ENCODE peak calls at places on chromosome 11, in five cellular contexts. L is HepG2, U is HCT116, Z is GM12878, W is K562. D is an unnamed sample.

GRCh38 chr11:65442952-65443351 is 20.4 kb downstream of the NEAT1 start:
- DNase-seq in L (no peak), W (peak), U (no peak), Z (no peak), D (no peak)

GRCh38 chr11:106329273-106330018 is 252.0 kb downstream of the AASDHPPT start:
- DNase-seq in Z (no peak), U (no peak), L (no peak), W (no peak), D (no peak)

GRCh38 chr11:65611028-65611757 is 2.8 kb downstream of the MAP3K11 start:
- DNase-seq in Z (no peak), U (no peak), L (no peak), W (no peak), D (peak)

GRCh38 chr11:113014731-113015455 is 53.7 kb downstream of the NCAM1 start:
- DNase-seq in W (no peak), L (no peak), Z (no peak), U (no peak), D (peak)

GRCh38 chr11:46649180-46649738 is 31.9 kb downstream of the ATG13 start:
- DNase-seq in L (peak), U (no peak), W (no peak), Z (no peak), D (no peak)

GRCh38 chr11:2549080-2549479 is 104.3 kb downstream of the KCNQ1 start:
- DNase-seq in L (no peak), W (no peak), Z (no peak), U (no peak), D (no peak)

GRCh38 chr11:36622431-36623136 is 24.5 kb upstream of the RAG2 start:
- DNase-seq in W (peak), Z (no peak), L (peak), U (peak), D (peak)

GRCh38 chr11:10414659-10415058 is 40.4 kb upstream of the AMPD3 start:
- DNase-seq in U (no peak), Z (no peak), W (peak), L (no peak), D (peak)

GRCh38 chr11:36122715-36123114 is 166.5 kb downstream of the COMMD9 start:
- DNase-seq in U (no peak), W (no peak), Z (no peak), L (no peak), D (no peak)

GRCh38 chr11:125036933-125037332 is 26.2 kb upstream of the SLC37A2 start:
- DNase-seq in W (peak), Z (no peak), U (no peak), L (no peak), D (no peak)

GRCh38 chr11:9210224-9210921 is 54.8 kb downstream of the DENND5A start:
- DNase-seq in U (peak), L (no peak), W (no peak), Z (no peak), D (no peak)

GRCh38 chr11:125423247-125423849 is 72.7 kb downstream of the FEZ1 start:
- DNase-seq in L (peak), U (peak), Z (no peak), W (peak), D (peak)

GRCh38 chr11:116509566-116509965 is 263.2 kb downstream of the BUD13 start:
- DNase-seq in U (no peak), L (no peak), Z (no peak), W (no peak), D (no peak)

GRCh38 chr11:12531681-12532080 is 142.5 kb upstream of the TEAD1 start:
- DNase-seq in L (no peak), W (no peak), U (no peak), Z (no peak), D (no peak)

GRCh38 chr11:60718524-60719316 is 5.8 kb upstream of the MS4A18 start:
- DNase-seq in U (no peak), L (no peak), W (no peak), Z (no peak), D (no peak)

GRCh38 chr11:111976614-111977140 is 39.5 kb downstream of the DIXDC1 start:
- DNase-seq in Z (no peak), L (no peak), U (no peak), W (no peak), D (peak)

GRCh38 chr11:2436521-2437031 is 7.7 kb downstream of the TRPM5 start:
- DNase-seq in Z (no peak), L (no peak), U (no peak), W (no peak), D (no peak)

GRCh38 chr11:128759597-128759996 is 65.7 kb downstream of the FLI1 start:
- DNase-seq in L (no peak), U (no peak), W (no peak), Z (no peak), D (no peak)

GRCh38 chr11:65780770-65781151 is at the start of gene AP5B1:
- DNase-seq in L (peak), Z (no peak), W (peak), U (no peak), D (peak)

GRCh38 chr11:125167954-125168821 is 3.6 kb downstream of the PKNOX2 start:
- DNase-seq in L (no peak), U (no peak), W (no peak), Z (no peak), D (peak)

GRCh38 chr11:123429851-123430735 is at the start of gene GRAMD1B:
- DNase-seq in Z (no peak), L (no peak), W (no peak), U (no peak), D (peak)

GRCh38 chr11:123174196-123175183 is 20.6 kb downstream of the CLMP start:
- DNase-seq in L (no peak), W (no peak), Z (no peak), U (no peak), D (peak)

GRCh38 chr11:126332221-126332711 is 23.2 kb upstream of the ST3GAL4 start:
- DNase-seq in L (no peak), W (no peak), U (no peak), Z (no peak), D (no peak)

GRCh38 chr11:116707746-116708145 is 65.0 kb downstream of the BUD13 start:
- DNase-seq in L (no peak), Z (no peak), U (no peak), W (no peak), D (no peak)

GRCh38 chr11:118073554-118073953 is 3.3 kb upstream of the TMPRSS4 start:
- DNase-seq in U (no peak), Z (no peak), L (no peak), W (no peak), D (no peak)

GRCh38 chr11:62854013-62854824 is 14.8 kb upstream of the WDR74 start:
- DNase-seq in L (no peak), Z (no peak), U (no peak), W (peak), D (no peak)

GRCh38 chr11:86591631-86592030 is 80.8 kb downstream of the ME3 start:
- DNase-seq in Z (no peak), U (no peak), L (no peak), W (no peak), D (no peak)

GRCh38 chr11:130653838-130654601 is 205.6 kb downstream of the ADAMTS15 start:
- DNase-seq in U (no peak), L (no peak), Z (no peak), W (no peak), D (peak)

GRCh38 chr11:2769409-2769778 is 69.6 kb upstream of the KCNQ1OT1 start:
- DNase-seq in U (no peak), L (no peak), W (no peak), Z (no peak), D (no peak)

GRCh38 chr11:104946907-104947306 is 21.5 kb downstream of the CASP4 start:
- DNase-seq in U (peak), L (peak), Z (peak), W (peak), D (peak)

GRCh38 chr11:14075679-14076078 is 113.2 kb downstream of the SPON1 start:
- DNase-seq in L (no peak), U (no peak), Z (no peak), W (no peak), D (no peak)

GRCh38 chr11:10540546-10540914 is 457 bp downstream of the RNF141 start:
- DNase-seq in U (no peak), L (peak), W (peak), Z (no peak), D (peak)

GRCh38 chr11:72736452-72737069 is 15.6 kb downstream of the ARAP1 start:
- DNase-seq in W (peak), L (no peak), U (peak), Z (no peak), D (no peak)

GRCh38 chr11:34749666-34750659 is 129.1 kb downstream of the EHF start:
- DNase-seq in Z (no peak), U (no peak), L (no peak), W (no peak), D (no peak)

GRCh38 chr11:69925366-69926196 is 106.4 kb upstream of the FGF3 start:
- DNase-seq in U (no peak), L (no peak), W (no peak), Z (no peak), D (no peak)

GRCh38 chr11:827861-828167 is at the start of gene CRACR2B:
- DNase-seq in U (no peak), Z (no peak), W (peak), L (no peak), D (no peak)

GRCh38 chr11:826836-827145 is 928 bp upstream of the CRACR2B start:
- DNase-seq in W (peak), Z (no peak), U (no peak), L (no peak), D (no peak)

GRCh38 chr11:828501-829115 is 889 bp downstream of the CRACR2B start:
- DNase-seq in W (no peak), Z (no peak), L (no peak), U (no peak), D (no peak)

GRCh38 chr11:825366-826231 is 2.1 kb upstream of the CRACR2B start:
- DNase-seq in W (no peak), L (no peak), U (no peak), Z (no peak), D (no peak)

GRCh38 chr11:827146-827860 is 416 bp upstream of the CRACR2B start:
- DNase-seq in U (no peak), L (peak), Z (no peak), W (peak), D (peak)
- TF ChIP-seq EZH2 in U (no peak), L (no peak), Z (no peak), W (no peak), D (no peak)

GRCh38 chr11:79026803-79027445 is 413.9 kb downstream of the TENM4 start:
- DNase-seq in W (no peak), U (no peak), L (no peak), Z (no peak), D (no peak)
- TF ChIP-seq REST in W (no peak), U (no peak), L (no peak), Z (no peak), D (no peak)

DNA sequence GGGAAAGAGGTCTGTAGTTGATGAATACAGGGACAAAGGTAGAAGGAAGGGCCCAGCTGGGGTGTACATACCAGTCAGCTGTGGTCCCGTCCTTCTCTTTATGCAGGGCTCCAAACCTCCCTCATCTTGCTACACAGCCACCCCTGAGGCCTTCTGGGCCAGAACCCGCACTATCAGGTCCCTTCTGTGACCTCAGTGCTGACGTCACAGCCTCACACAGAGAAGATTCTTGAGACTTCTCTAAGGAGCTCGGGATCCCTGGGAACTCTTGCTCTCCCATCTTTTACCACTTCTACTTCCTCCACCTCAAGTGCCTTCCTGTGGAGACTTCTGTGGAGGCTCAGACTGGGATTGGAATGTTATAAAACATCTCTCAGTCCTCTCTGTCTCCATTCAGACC is at the start of gene UBQLN3:
- DNase-seq in Z (no peak), W (no peak), L (no peak), U (no peak), D (no peak)
- TF ChIP-seq EZH2 in Z (no peak), W (no peak), L (no peak), U (no peak), D (no peak)

GRCh38 chr11:17608830-17609229 is 61.8 kb downstream of the OTOG start:
- DNase-seq in Z (no peak), L (no peak), W (no peak), U (no peak), D (no peak)

GRCh38 chr11:17607083-17607429 is 60.0 kb downstream of the OTOG start:
- DNase-seq in L (no peak), W (no peak), U (no peak), Z (no peak), D (no peak)

GRCh38 chr11:17609536-17610401 is 62.7 kb downstream of the OTOG start:
- DNase-seq in L (no peak), Z (no peak), U (no peak), W (no peak), D (no peak)

GRCh38 chr11:17606206-17607082 is 59.4 kb downstream of the OTOG start:
- DNase-seq in W (peak), L (no peak), U (no peak), Z (no peak), D (no peak)

DNA sequence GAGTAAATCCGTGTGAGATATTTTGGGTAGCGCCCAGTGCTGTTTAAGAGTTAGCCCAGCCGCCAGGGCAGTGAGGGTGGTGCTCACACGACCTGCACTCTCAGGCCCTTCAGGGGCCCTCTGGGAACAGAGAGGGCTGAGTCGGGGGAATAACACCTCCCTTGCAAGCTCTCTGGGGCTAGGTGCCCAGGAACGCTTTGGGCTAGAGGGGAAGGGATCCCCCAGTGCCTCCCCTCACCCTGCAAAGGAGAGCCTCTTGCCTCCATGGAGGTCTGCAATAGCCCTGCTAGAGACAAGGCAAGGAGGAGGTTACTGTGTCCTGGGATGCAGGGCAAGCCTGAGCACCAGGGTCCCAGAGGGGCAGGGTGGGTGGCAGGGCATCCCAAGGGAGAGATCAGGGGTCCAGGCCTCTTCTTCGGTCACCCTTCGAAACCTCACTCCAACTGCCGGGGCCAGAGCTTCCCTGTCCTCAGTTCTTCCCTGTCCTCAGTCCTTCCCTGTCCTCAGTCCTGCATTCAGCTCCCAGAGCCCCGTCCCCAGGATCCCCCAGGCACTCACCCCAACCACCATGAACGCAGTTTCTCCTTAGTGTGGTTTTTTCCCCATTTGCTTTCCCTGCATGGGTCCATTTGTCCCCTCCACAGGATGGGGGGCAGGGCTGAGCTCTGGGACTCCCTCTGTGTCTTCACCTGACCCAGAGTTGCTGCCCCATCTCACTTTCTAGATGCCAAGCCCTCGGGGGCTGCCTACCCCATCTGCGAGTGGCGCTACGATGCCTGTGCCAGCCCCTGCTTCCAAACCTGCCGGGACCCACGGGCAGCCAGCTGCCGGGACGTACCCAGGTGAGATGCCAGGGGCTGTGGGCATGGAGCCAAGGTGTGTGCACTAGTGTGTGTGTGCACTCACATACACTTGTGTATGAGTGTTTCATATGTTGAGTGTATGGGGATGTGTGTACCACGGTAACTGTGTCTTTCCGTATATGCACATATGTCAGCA is 60.8 kb downstream of the OTOG start:
- DNase-seq in W (no peak), L (no peak), U (no peak), Z (no peak), D (no peak)
- TF ChIP-seq REST in W (no peak), L (no peak), U (no peak), Z (no peak), D (no peak)

GRCh38 chr11:20599424-20600346 is at the start of gene SLC6A5:
- DNase-seq in Z (no peak), U (no peak), L (peak), W (peak), D (peak)
- TF ChIP-seq EZH2 in Z (no peak), U (no peak), L (peak), W (no peak), D (peak)

DNA sequence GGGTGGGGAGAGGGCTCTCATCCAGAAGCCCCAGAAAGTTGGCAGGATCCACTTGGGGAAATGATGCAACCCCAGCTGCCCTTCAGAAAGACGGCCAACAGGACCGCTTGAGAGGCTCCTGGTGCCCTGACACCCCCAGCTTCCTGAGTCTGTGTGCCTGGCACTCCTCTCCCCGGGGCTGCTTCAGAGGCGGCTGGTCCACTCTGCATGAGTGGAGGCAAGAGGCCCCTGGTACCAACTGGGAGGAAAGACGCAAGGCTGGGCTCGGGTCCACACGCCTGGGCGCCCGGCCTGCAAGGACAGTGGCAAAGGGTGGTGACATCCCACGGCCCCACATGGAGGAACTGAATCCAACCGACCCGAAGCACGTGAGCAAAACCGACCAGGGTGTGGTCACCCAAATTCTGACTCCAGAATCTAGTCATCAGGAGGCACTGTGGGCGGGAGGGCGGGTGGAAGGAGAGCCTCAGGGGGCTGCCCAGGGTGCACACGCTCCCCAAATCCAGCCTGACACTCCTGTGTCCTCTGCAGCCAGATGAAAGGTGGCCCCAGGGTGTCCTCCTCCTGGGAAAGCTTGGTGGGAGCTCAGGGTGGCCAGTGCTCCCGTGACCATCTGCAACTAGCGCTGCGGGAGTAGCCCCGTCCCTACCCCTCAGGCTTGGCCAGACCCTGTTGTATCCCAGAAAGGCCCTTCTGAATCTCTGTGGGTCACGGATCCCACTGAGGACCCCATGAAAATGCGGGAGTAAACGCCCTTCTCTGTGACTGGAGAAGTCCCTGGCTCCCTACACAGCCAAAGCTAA is 3.7 kb downstream of the RNH1 start:
- DNase-seq in U (no peak), W (peak), Z (peak), L (no peak), D (no peak)
- TF ChIP-seq REST in U (no peak), W (no peak), Z (no peak), L (no peak), D (no peak)

DNA sequence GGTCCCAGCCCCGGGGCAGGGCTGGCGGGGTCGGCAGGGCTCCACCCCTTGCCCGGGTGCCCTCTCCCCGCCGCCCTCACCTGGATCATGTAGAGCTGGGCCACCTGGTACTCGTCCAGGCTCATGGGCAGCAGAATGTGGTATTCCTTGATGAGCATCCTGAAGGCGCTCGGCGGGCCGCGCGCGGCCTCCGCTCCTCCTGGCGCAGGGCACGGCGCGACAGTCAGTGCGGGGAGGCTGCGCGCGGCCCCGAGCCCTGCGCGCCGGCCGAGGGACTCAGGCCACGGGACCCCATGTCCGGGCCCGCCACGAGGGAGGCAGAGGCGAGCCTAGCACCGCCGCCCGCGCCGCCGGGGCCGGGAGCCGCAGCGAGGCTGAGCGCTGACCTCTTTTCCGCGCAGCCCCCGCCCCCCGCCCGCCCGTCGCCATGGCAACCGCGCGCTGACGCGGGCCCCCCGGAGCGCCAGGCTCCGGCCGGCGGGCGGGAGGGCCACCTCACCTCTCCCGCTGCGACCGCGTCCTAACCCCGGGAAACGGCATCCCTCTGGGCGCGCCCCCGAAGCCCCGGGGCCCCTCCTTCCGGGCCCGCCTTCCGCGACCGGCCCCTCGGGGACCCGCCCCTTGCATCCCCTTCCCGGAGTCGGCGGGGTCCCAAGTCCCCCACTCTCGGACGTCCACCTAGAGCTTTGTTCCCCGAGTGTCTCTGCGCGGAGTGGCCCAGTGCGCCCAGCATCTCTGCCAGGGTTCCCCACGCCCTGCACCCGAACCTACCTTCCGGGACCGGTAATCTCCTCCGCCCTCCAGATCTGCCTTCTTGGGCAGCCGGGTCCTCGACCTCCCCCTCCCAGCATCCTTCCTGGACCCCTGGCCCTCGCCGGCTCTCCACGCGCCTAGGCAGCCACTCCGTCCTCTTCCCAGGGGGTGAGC is 877 bp downstream of the PITPNM1 start:
- DNase-seq in Z (no peak), L (no peak), W (peak), U (no peak), D (peak)
- TF ChIP-seq EZH2 in Z (no peak), L (no peak), W (no peak), U (no peak), D (no peak)

GRCh38 chr11:26276798-26277424 is 55.0 kb upstream of the ANO3 start:
- DNase-seq in Z (no peak), L (peak), U (peak), W (peak), D (peak)
- TF ChIP-seq REST in Z (no peak), L (no peak), U (no peak), W (no peak), D (no peak)

D was measured in GM23338.